ENCODE peak calls at places on chromosomes 12 and 14, in six cellular contexts. P is GM12878, W is SK-N-SH, U is HepG2, F is GM12892, V is K562. A is an unnamed sample.

GRCh38 chr14:74786916-74787315 is 23.8 kb downstream of the YLPM1 start:
- DNase-seq in U (no peak), F (no peak), V (no peak), P (no peak), W (no peak), A (no peak)

GRCh38 chr14:64960762-64961276 is 11.3 kb downstream of the RAB15 start:
- DNase-seq in U (no peak), F (no peak), W (peak; percentile 47), V (peak; percentile 24), P (no peak), A (no peak)

GRCh38 chr12:13211859-13212664 is 15.5 kb downstream of the EMP1 start:
- DNase-seq in P (no peak), F (no peak), W (peak; percentile 56), V (peak; percentile 62), U (peak; percentile 47), A (no peak)

GRCh38 chr12:82862876-82863649 is 176.4 kb downstream of the TMTC2 start:
- DNase-seq in U (no peak), F (no peak), V (no peak), P (no peak), W (peak; percentile 64), A (no peak)

GRCh38 chr12:116939734-116940133 is 29.0 kb downstream of the FBXW8 start:
- DNase-seq in W (no peak), P (no peak), V (no peak), U (no peak), F (no peak), A (no peak)

GRCh38 chr12:103813949-103814348 is 27.1 kb downstream of the NT5DC3 start:
- DNase-seq in V (no peak), U (no peak), W (no peak), P (no peak), F (no peak), A (no peak)

GRCh38 chr12:95257541-95257940 is 39.9 kb downstream of the VEZT start:
- DNase-seq in F (no peak), W (no peak), P (no peak), U (no peak), V (no peak), A (no peak)

GRCh38 chr14:65676361-65677014 is 264.0 kb downstream of the FUT8 start:
- DNase-seq in U (peak; percentile 3), V (no peak), W (peak; percentile 11), P (no peak), F (no peak), A (no peak)

GRCh38 chr14:40697221-40697620 is 909.5 kb upstream of the LRFN5 start:
- DNase-seq in V (no peak), W (no peak), P (no peak), F (no peak), U (no peak), A (no peak)

GRCh38 chr14:38210587-38211257 is 3.0 kb downstream of the SSTR1 start:
- DNase-seq in U (no peak), W (no peak), V (no peak), F (no peak), P (no peak), A (no peak)

GRCh38 chr12:49887091-49887490 is 16.6 kb downstream of the FAIM2 start:
- DNase-seq in F (no peak), W (no peak), P (no peak), U (no peak), V (no peak), A (no peak)

GRCh38 chr14:103546651-103547454 is 15.6 kb downstream of the BAG5 start:
- DNase-seq in F (peak; percentile 98), W (peak; percentile 94), V (peak; percentile 75), P (no peak), U (peak; percentile 44), A (peak; percentile 99)

GRCh38 chr14:21241218-21241819 is 27.9 kb downstream of the HNRNPC start:
- DNase-seq in F (no peak), P (no peak), V (no peak), W (no peak), U (no peak), A (no peak)

GRCh38 chr12:49030714-49031572 is 12.4 kb upstream of the PRKAG1 start:
- DNase-seq in P (no peak), V (no peak), F (peak; percentile 14), W (peak; percentile 23), U (no peak), A (peak; percentile 20)

GRCh38 chr12:94134226-94134795 is 14.1 kb upstream of the PLXNC1 start:
- DNase-seq in F (no peak), U (peak; percentile 47), W (peak; percentile 64), V (peak; percentile 64), P (no peak), A (no peak)

GRCh38 chr12:82952946-82953345 is 266.2 kb downstream of the TMTC2 start:
- DNase-seq in W (no peak), F (no peak), P (peak; percentile 20), V (no peak), U (no peak), A (no peak)

GRCh38 chr14:94522115-94522724 is 13.0 kb upstream of the SERPINA12 start:
- DNase-seq in U (peak; percentile 95), F (no peak), V (no peak), W (no peak), P (no peak), A (no peak)

GRCh38 chr12:114933428-114934160 is 249.6 kb upstream of the TBX3 start:
- DNase-seq in F (no peak), P (no peak), U (peak; percentile 46), V (no peak), W (peak; percentile 6), A (no peak)

GRCh38 chr12:41552507-41553047 is 364.5 kb downstream of the PDZRN4 start:
- DNase-seq in W (no peak), P (no peak), F (no peak), U (no peak), V (no peak), A (no peak)

GRCh38 chr14:20435454-20436362 is at the start of gene KLHL33:
- DNase-seq in V (no peak), F (no peak), U (no peak), W (no peak), P (no peak), A (no peak)

GRCh38 chr12:117695956-117696355 is 272.8 kb downstream of the KSR2 start:
- DNase-seq in P (no peak), V (no peak), W (no peak), U (no peak), F (no peak), A (no peak)

GRCh38 chr12:120262852-120263724 is 2.4 kb downstream of the PXN start:
- DNase-seq in V (no peak), W (no peak), F (no peak), P (no peak), U (no peak), A (no peak)

GRCh38 chr12:120264511-120265202 is 873 bp downstream of the PXN start:
- DNase-seq in V (no peak), W (no peak), F (no peak), U (no peak), P (no peak), A (no peak)

GRCh38 chr12:120263725-120264040 is 1.8 kb downstream of the PXN start:
- DNase-seq in W (no peak), V (no peak), P (no peak), F (no peak), U (no peak), A (no peak)

GRCh38 chr12:120265203-120265482 is 387 bp downstream of the PXN start:
- DNase-seq in V (no peak), F (no peak), P (no peak), W (no peak), U (no peak), A (no peak)

GRCh38 chr12:120264086-120264485 is 1.4 kb downstream of the PXN start:
- DNase-seq in V (no peak), P (no peak), F (no peak), U (no peak), W (no peak), A (no peak)
- TF ChIP-seq TAF1 in V (no peak), P (no peak), F (no peak), U (no peak), W (no peak), A (no peak)

GRCh38 chr12:105906545-105906944 is 232.2 kb downstream of the NUAK1 start:
- DNase-seq in F (no peak), W (no peak), U (no peak), V (no peak), P (no peak), A (no peak)

GRCh38 chr12:105907982-105908381 is 230.8 kb downstream of the NUAK1 start:
- DNase-seq in P (no peak), V (no peak), W (no peak), U (no peak), F (no peak), A (no peak)

GRCh38 chr12:105912911-105913514 is 225.7 kb downstream of the NUAK1 start:
- DNase-seq in F (no peak), V (no peak), P (no peak), U (no peak), W (no peak), A (no peak)

GRCh38 chr12:105911966-105912365 is 226.8 kb downstream of the NUAK1 start:
- DNase-seq in F (no peak), P (no peak), V (no peak), W (no peak), U (no peak), A (no peak)

DNA sequence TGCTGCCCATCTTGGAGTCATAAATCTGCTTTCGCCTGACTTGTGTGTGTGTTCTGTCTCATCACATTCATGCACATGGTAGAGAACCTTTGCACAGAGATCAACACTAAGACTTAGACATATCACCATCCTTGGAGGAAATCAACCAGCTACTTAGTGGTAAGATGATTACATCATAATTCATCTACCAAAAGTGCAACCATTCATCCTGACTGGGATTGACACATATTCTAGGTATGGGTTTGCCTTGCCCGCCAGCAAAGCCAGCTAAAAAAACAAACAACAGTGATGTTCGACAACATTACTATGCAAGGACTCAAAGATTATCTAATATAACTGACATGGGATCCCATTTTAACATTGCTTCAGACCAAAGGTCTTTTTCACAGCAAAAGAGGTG is 228.7 kb downstream of the NUAK1 start:
- DNase-seq in F (no peak), V (no peak), U (no peak), P (no peak), W (no peak), A (no peak)
- TF ChIP-seq TAF1 in F (no peak), V (no peak), U (no peak), P (no peak), W (no peak), A (no peak)

DNA sequence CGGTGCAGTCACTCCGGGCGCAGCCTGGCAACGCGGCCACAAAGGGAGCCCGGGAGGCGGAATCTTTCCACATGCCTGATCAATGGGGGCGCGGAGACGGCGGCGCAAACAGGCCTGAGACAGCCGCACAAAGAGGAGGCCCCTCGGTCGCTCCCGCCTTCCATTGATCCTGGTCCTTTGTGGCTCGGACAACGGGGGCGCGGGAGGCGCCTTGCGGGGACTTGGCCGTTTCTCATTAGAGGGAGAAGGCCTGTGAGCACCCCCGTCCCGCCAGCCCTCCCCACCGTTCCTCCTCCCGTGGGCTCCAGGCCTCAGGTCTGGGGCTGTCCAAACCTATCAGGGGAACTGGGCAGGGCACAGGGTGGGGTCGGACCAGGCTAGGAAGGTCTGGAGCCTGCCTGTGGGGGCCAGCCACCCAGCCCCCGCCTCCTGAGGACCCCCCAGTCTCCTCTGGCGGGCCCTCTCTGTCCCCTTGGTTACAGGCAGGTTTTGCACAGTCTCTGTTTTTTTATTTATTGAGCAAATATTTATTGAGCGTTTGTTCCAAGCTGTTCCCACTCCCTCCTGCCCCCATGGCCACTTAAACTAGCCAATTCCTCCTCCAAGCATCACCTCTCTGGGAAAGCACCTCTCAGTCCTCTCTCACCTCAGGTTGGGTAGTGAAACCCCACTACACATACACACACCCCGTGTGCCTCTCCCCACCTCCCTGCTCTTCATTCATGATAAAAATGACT is 29.0 kb upstream of the MSI1 start:
- DNase-seq in W (no peak), F (no peak), U (no peak), V (no peak), P (no peak), A (no peak)
- TF ChIP-seq TAF1 in W (no peak), F (no peak), U (no peak), V (no peak), P (no peak), A (no peak)

GRCh38 chr12:52442600-52443061 is 8.5 kb upstream of the KRT75 start:
- DNase-seq in F (no peak), W (no peak), P (no peak), U (no peak), V (no peak), A (no peak)
- TF ChIP-seq TAF1 in F (no peak), W (no peak), P (no peak), U (no peak), V (no peak), A (no peak)